ENCODE peak calls at places on chromosomes 11 and 22, in eight cellular contexts. M, D, H, E, C, L, V and X are unnamed samples. For H3K27me3, the result is how much of the 10 kb centered on the place peaks cover.

GRCh38 chr11:95337175-95337957 is 106.4 kb upstream of the SESN3 start:
- DNase-seq in M (no peak), D (peak), H (peak), E (peak), C (peak), L (no peak), V (peak), X (peak)

GRCh38 chr11:69326622-69327219 is 32.8 kb downstream of the MYEOV start:
- DNase-seq in M (no peak), D (no peak), H (no peak), E (peak), C (no peak), L (no peak), V (no peak), X (no peak)

GRCh38 chr11:73972187-73972586 is 10.5 kb downstream of the UCP2 start:
- DNase-seq in M (no peak), D (peak), H (no peak), E (no peak), C (no peak), L (no peak), V (no peak), X (no peak)

GRCh38 chr11:20374746-20375305 is 11.3 kb downstream of the HTATIP2 start:
- DNase-seq in M (no peak), D (no peak), H (no peak), E (no peak), C (no peak), L (no peak), V (no peak), X (no peak)

GRCh38 chr22:26435327-26436093 is 6.5 kb downstream of the ASPHD2 start:
- DNase-seq in M (no peak), D (no peak), H (no peak), E (no peak), C (no peak), L (no peak), V (no peak), X (no peak)

GRCh38 chr22:40857309-40857851 is 432 bp downstream of the XPNPEP3 start:
- DNase-seq in M (no peak), D (no peak), H (no peak), E (no peak), C (no peak), L (no peak), V (no peak), X (no peak)

GRCh38 chr22:31474743-31475142 is 14.9 kb downstream of the EIF4ENIF1 start:
- DNase-seq in M (peak), D (no peak), H (no peak), E (no peak), C (no peak), L (no peak), V (no peak), X (no peak)

GRCh38 chr11:10807629-10808552 is 835 bp downstream of the EIF4G2 start:
- DNase-seq in M (no peak), D (peak), H (peak), E (peak), C (peak), L (no peak), V (peak), X (peak)

GRCh38 chr11:92702037-92702436 is 267.4 kb upstream of the MTNR1B start:
- DNase-seq in M (no peak), D (no peak), H (no peak), E (no peak), C (no peak), L (no peak), V (no peak), X (no peak)

GRCh38 chr11:75762885-75763284 is 5.7 kb upstream of the DGAT2 start:
- DNase-seq in M (no peak), D (no peak), H (no peak), E (no peak), C (no peak), L (no peak), V (no peak), X (no peak)

GRCh38 chr11:3890806-3891205 is 35.3 kb downstream of the STIM1 start:
- DNase-seq in M (no peak), D (no peak), H (no peak), E (no peak), C (no peak), L (no peak), V (no peak), X (no peak)

GRCh38 chr22:37674951-37675929 is at the start of gene LGALS1:
- DNase-seq in M (peak), D (peak), H (peak), E (peak), C (peak), L (peak), V (peak), X (peak)

GRCh38 chr11:125140251-125140650 is 24.3 kb upstream of the PKNOX2 start:
- DNase-seq in M (no peak), D (no peak), H (no peak), E (no peak), C (no peak), L (no peak), V (no peak), X (no peak)

DNA sequence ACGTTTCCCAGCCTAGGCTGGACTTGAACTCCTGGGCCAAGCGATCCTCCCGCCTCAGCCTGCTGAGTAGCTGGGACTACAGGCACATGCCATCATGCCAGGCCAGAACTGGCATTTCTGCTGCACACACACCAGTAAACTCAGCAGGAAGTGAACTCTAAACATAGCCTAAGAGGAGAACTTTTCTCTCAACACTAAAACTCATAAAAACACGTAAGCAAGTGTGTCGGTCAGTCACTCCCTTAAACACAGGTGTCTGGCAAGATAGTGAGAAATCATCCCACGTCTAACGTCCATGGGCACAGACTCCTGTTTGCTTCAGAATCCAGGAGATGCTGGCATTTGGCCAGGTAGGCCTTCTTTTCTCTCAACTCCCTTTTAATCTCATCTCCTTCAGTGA is 104.8 kb downstream of the RPL27A start:
- DNase-seq in M (no peak), D (no peak), H (peak), E (no peak), C (no peak), L (no peak), V (no peak), X (peak)
- H3K27ac ChIP-seq in M (no peak), D (no peak), H (peak), E (peak), C (no peak), L (no peak), V (peak), X (peak)

DNA sequence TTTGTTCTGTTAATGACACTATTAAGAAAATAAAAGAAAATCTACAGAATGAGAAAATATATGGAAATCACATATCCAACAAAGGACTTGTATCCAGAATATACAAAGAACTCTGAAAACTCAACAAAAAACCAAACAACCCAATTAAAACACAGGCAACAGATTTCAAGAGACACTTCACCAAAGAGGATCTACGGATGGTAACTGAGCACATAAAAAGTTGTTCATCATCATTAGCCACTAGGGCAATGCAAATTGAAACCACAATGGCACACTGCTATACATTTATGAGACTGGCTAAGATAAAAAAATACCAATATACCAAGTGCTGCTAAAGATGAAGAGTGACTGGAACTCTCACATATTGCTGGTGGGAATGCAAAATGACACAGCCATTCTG is 34.5 kb upstream of the SLC25A1 start:
- DNase-seq in M (no peak), D (no peak), H (no peak), E (no peak), C (no peak), L (no peak), V (no peak), X (no peak)
- H3K27me3 ChIP-seq in M (under half), D (under half), H (under half), E (under half), C (under half), L (under half), V (under half), X (under half)

DNA sequence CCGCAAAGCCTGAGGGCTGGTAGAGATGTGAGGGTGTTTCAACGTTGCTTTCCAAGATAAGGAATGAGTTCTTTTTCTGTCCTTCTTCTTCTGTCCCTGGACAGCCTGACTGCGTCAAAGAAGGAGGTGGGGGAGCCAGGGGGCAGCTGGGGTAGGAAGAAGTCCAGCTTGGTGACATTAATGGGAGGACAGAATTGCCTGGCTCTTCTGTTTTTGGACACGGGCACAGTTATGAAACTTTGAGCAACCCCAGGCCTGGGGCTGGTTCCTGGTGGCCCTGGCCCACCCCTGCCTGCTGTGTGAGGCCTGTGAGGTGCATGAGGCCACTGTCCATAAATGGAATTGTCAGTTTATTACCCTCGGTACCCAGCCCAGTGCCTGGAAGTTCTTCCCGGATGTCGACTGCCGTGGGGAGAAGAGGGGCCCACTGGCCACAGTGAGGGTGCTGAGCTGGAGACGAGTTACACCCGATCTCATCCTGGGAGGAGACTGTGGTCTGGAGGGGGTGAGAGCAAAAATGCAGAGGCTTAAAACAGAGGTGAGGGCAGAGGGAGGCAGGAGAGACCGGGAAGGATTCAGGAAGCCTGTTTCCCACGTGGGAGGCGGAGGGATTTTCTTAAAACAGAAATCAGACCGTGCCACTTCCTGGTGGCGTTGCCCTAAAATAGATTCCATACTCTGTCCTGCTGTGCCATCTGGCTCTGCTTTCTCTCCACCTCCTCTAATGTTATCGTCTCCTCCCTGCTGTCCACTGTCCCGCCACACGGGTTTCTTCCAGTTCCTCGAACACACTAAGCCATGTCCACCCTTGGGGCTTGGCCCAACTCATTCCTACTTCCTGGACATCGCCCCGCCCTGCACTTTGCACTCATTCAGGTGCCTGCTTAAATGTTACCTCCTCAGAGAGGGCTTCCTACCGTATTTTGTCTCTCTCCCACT is 59.7 kb upstream of the RASD2 start:
- DNase-seq in M (no peak), D (no peak), H (no peak), E (peak), C (no peak), L (no peak), V (no peak), X (no peak)
- H3K27ac ChIP-seq in M (no peak), D (no peak), H (peak), E (peak), C (no peak), L (peak), V (peak), X (peak)

GRCh38 chr11:6650980-6651379 is 4.6 kb downstream of the DCHS1 start:
- DNase-seq in M (no peak), D (no peak), H (no peak), E (no peak), C (no peak), L (no peak), V (no peak), X (no peak)

GRCh38 chr11:6647282-6647679 is 8.3 kb downstream of the DCHS1 start:
- DNase-seq in M (no peak), D (no peak), H (no peak), E (no peak), C (peak), L (no peak), V (peak), X (peak)

GRCh38 chr11:6647836-6648235 is 7.8 kb downstream of the DCHS1 start:
- DNase-seq in M (no peak), D (no peak), H (no peak), E (no peak), C (no peak), L (no peak), V (no peak), X (no peak)

GRCh38 chr11:6648505-6648904 is 7.1 kb downstream of the DCHS1 start:
- DNase-seq in M (no peak), D (no peak), H (no peak), E (no peak), C (no peak), L (no peak), V (no peak), X (no peak)

GRCh38 chr11:6650104-6650503 is 5.5 kb downstream of the DCHS1 start:
- DNase-seq in M (no peak), D (no peak), H (no peak), E (no peak), C (no peak), L (no peak), V (no peak), X (no peak)
- H3K27me3 ChIP-seq in M (under half), D (under half), H (under half), E (under half), C (under half), L (under half), V (under half), X (under half)

GRCh38 chr11:31655483-31655882 is 145.9 kb downstream of the ELP4 start:
- DNase-seq in M (no peak), D (no peak), H (no peak), E (no peak), C (no peak), L (peak), V (no peak), X (no peak)
- H3K27ac ChIP-seq in M (no peak), D (no peak), H (no peak), E (no peak), C (no peak), L (no peak), V (no peak), X (no peak)

GRCh38 chr22:49095366-49095765 is 732.3 kb downstream of the BRD1 start:
- DNase-seq in M (no peak), D (peak), H (no peak), E (no peak), C (no peak), L (no peak), V (no peak), X (no peak)

GRCh38 chr22:49094151-49094550 is 733.5 kb downstream of the BRD1 start:
- DNase-seq in M (no peak), D (peak), H (no peak), E (no peak), C (no peak), L (no peak), V (no peak), X (no peak)

GRCh38 chr22:49093192-49093880 is 734.3 kb downstream of the BRD1 start:
- DNase-seq in M (no peak), D (peak), H (no peak), E (no peak), C (no peak), L (no peak), V (no peak), X (no peak)

GRCh38 chr22:49096476-49096875 is 731.2 kb downstream of the BRD1 start:
- DNase-seq in M (no peak), D (peak), H (no peak), E (no peak), C (no peak), L (no peak), V (no peak), X (no peak)

GRCh38 chr22:49094858-49095257 is 732.8 kb downstream of the BRD1 start:
- DNase-seq in M (no peak), D (peak), H (no peak), E (no peak), C (no peak), L (no peak), V (no peak), X (no peak)
- H3K27me3 ChIP-seq in M (under half), D (under half), H (under half), E (under half), C (under half), L (under half), V (half or more), X (under half)

GRCh38 chr22:23858484-23858815 is 775 bp downstream of the SLC2A11 start:
- DNase-seq in M (no peak), D (no peak), H (no peak), E (no peak), C (no peak), L (no peak), V (no peak), X (no peak)
- H3K27ac ChIP-seq in M (no peak), D (no peak), H (peak), E (peak), C (peak), L (peak), V (peak), X (peak)

GRCh38 chr11:57462597-57462996 is 2.3 kb downstream of the RTN4RL2 start:
- DNase-seq in M (no peak), D (no peak), H (no peak), E (no peak), C (no peak), L (no peak), V (no peak), X (no peak)

GRCh38 chr11:57466680-57467079 is 6.4 kb downstream of the RTN4RL2 start:
- DNase-seq in M (no peak), D (no peak), H (no peak), E (no peak), C (no peak), L (no peak), V (no peak), X (no peak)

GRCh38 chr11:57463596-57464342 is 3.4 kb downstream of the RTN4RL2 start:
- DNase-seq in M (no peak), D (no peak), H (no peak), E (no peak), C (no peak), L (no peak), V (no peak), X (no peak)

GRCh38 chr11:57461841-57462489 is 1.6 kb downstream of the RTN4RL2 start:
- DNase-seq in M (no peak), D (no peak), H (no peak), E (no peak), C (no peak), L (no peak), V (no peak), X (no peak)

GRCh38 chr11:57464343-57465181 is 4.2 kb downstream of the RTN4RL2 start:
- DNase-seq in M (no peak), D (no peak), H (no peak), E (no peak), C (no peak), L (no peak), V (no peak), X (no peak)
- H3K27me3 ChIP-seq in M (under half), D (under half), H (under half), E (under half), C (under half), L (under half), V (half or more), X (under half)

GRCh38 chr11:78161346-78161745 is 21.9 kb upstream of the ALG8 start:
- DNase-seq in M (no peak), D (no peak), H (no peak), E (no peak), C (no peak), L (no peak), V (no peak), X (no peak)
- H3K27ac ChIP-seq in M (no peak), D (no peak), H (no peak), E (no peak), C (no peak), L (no peak), V (no peak), X (no peak)

GRCh38 chr22:30474121-30474520 is 2.3 kb upstream of the SEC14L3 start:
- DNase-seq in M (no peak), D (no peak), H (no peak), E (no peak), C (no peak), L (no peak), V (no peak), X (no peak)
- H3K27me3 ChIP-seq in M (under half), D (under half), H (under half), E (under half), C (under half), L (under half), V (half or more), X (under half)